ENCODE peak calls at places on chromosomes 2 and 18, in five cellular contexts. W is cardiac muscle cell; D is effector memory CD4-positive, alpha-beta T cell; F is upper lobe of left lung; M is IMR-90. V is an unnamed sample.

GRCh38 chr2:122927217-122927616 is 1097.9 kb upstream of the CNTNAP5 start:
- DNase-seq in W (peak; percentile 32), D (no peak), F (no peak), M (no peak), V (no peak)

GRCh38 chr2:112621792-112622527 is 23.8 kb upstream of the SLC20A1 start:
- DNase-seq in W (peak; percentile 67), D (no peak), F (no peak), M (peak; percentile 94), V (no peak)

GRCh38 chr2:43539991-43540860 is 55.6 kb downstream of the THADA start:
- DNase-seq in W (peak; percentile 96), D (no peak), F (no peak), M (peak; percentile 92), V (peak; percentile 56)

GRCh38 chr2:240520143-240520973 is 37.4 kb downstream of the ANKMY1 start:
- DNase-seq in W (no peak), D (no peak), F (peak; percentile 78), M (no peak), V (no peak)

GRCh38 chr2:45554764-45555163 is 56.3 kb downstream of the SRBD1 start:
- DNase-seq in W (peak; percentile 48), D (no peak), F (no peak), M (peak; percentile 52), V (no peak)

GRCh38 chr2:3207091-3207491 is 170.5 kb downstream of the EIPR1 start:
- DNase-seq in W (no peak), D (no peak), F (no peak), M (no peak), V (no peak)

GRCh38 chr2:171763602-171764001 is 76.3 kb downstream of the DYNC1I2 start:
- DNase-seq in W (no peak), D (no peak), F (no peak), M (no peak), V (no peak)

GRCh38 chr2:14991723-14992122 is 359.2 kb downstream of the LRATD1 start:
- DNase-seq in W (no peak), D (no peak), F (no peak), M (no peak), V (no peak)

GRCh38 chr18:22363867-22364463 is 53.8 kb downstream of the CTAGE1 start:
- DNase-seq in W (peak; percentile 65), D (no peak), F (no peak), M (peak; percentile 29), V (no peak)

GRCh38 chr2:96403481-96403880 is 67.9 kb downstream of the NCAPH start:
- DNase-seq in W (no peak), D (no peak), F (peak; percentile 35), M (no peak), V (no peak)

GRCh38 chr18:45976581-45977373 is 9.6 kb upstream of the EPG5 start:
- DNase-seq in W (peak; percentile 48), D (no peak), F (no peak), M (no peak), V (no peak)

GRCh38 chr2:222049946-222050345 is 248.9 kb downstream of the PAX3 start:
- DNase-seq in W (no peak), D (no peak), F (no peak), M (peak; percentile 23), V (no peak)

GRCh38 chr2:3476386-3477033 is 42.8 kb downstream of the ADI1 start:
- DNase-seq in W (no peak), D (no peak), F (no peak), M (peak; percentile 59), V (no peak)

GRCh38 chr2:9758741-9759140 is 84.5 kb upstream of the TAF1B start:
- DNase-seq in W (no peak), D (no peak), F (no peak), M (no peak), V (no peak)

GRCh38 chr2:128485761-128486639 is 167.3 kb upstream of the HS6ST1 start:
- DNase-seq in W (no peak), D (no peak), F (no peak), M (no peak), V (no peak)

GRCh38 chr18:68779169-68779568 is 18.7 kb upstream of the CCDC102B start:
- DNase-seq in W (peak; percentile 86), D (no peak), F (no peak), M (peak; percentile 83), V (no peak)

GRCh38 chr2:26061539-26061938 is 27.7 kb downstream of the RAB10 start:
- DNase-seq in W (no peak), D (no peak), F (no peak), M (no peak), V (no peak)

GRCh38 chr2:74002515-74003391 is 18.0 kb downstream of the TET3 start:
- DNase-seq in W (peak; percentile 90), D (peak; percentile 73), F (peak; percentile 96), M (peak; percentile 83), V (peak; percentile 88)

GRCh38 chr2:239917128-239917956 is 107.8 kb downstream of the NDUFA10 start:
- DNase-seq in W (no peak), D (no peak), F (no peak), M (no peak), V (no peak)

GRCh38 chr18:3653859-3654441 is 204.0 kb downstream of the TGIF1 start:
- DNase-seq in W (peak; percentile 21), D (no peak), F (no peak), M (no peak), V (no peak)

GRCh38 chr2:136891100-136891499 is 125.8 kb downstream of the THSD7B start:
- DNase-seq in W (no peak), D (no peak), F (no peak), M (no peak), V (no peak)

GRCh38 chr2:85678384-85678783 is 10.4 kb upstream of the SFTPB start:
- DNase-seq in W (no peak), D (no peak), F (no peak), M (no peak), V (no peak)

GRCh38 chr18:13544953-13545352 is 181.4 kb downstream of the FAM210A start:
- DNase-seq in W (no peak), D (no peak), F (no peak), M (no peak), V (no peak)

GRCh38 chr2:176169711-176170110 is 12.6 kb downstream of the HOXD3 start:
- DNase-seq in W (no peak), D (no peak), F (no peak), M (no peak), V (no peak)

GRCh38 chr2:241733391-241734207 is 831 bp upstream of the D2HGDH start:
- DNase-seq in W (no peak), D (no peak), F (no peak), M (no peak), V (peak; percentile 47)

GRCh38 chr2:236670235-236670620 is 100.6 kb downstream of the ACKR3 start:
- DNase-seq in W (no peak), D (no peak), F (no peak), M (no peak), V (no peak)

GRCh38 chr18:57791911-57792310 is 11.2 kb downstream of the ATP8B1 start:
- DNase-seq in W (no peak), D (no peak), F (no peak), M (no peak), V (no peak)

GRCh38 chr2:148615446-148615845 is 29.1 kb upstream of the EPC2 start:
- DNase-seq in W (no peak), D (no peak), F (no peak), M (no peak), V (no peak)
- H3K27ac ChIP-seq in W (peak overlapping the region; percentile 80), D (no peak overlapping the region), F (peak overlapping the region; percentile 65), M (no peak overlapping the region), V (no peak overlapping the region)

GRCh38 chr2:177296047-177296446 is 31.5 kb upstream of the NFE2L2 start:
- DNase-seq in W (peak; percentile 46), D (no peak), F (no peak), M (peak; percentile 31), V (no peak)
- H3K27ac ChIP-seq in W (peak overlapping the region; percentile 65), D (no peak overlapping the region), F (no peak overlapping the region), M (peak overlapping the region; percentile 81), V (no peak overlapping the region)

DNA sequence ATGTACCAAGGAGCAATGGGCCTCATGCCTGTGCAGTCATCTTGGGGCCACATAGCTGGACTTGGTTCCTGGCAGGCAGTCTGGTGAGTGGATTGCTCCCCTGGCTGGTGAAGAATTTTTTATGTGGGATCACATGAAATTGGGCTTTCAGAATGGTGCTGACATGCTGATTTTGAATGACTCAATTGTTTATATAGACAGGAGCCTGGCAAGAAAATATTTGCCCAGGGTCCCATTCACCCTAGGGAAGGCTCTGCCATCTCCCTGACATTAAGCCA is 266.9 kb downstream of the DYSF start:
- DNase-seq in W (no peak), D (no peak), F (no peak), M (no peak), V (no peak)
- H3K27ac ChIP-seq in W (no peak overlapping the region), D (no peak overlapping the region), F (peak overlapping the region; percentile 60), M (no peak overlapping the region), V (no peak overlapping the region)

DNA sequence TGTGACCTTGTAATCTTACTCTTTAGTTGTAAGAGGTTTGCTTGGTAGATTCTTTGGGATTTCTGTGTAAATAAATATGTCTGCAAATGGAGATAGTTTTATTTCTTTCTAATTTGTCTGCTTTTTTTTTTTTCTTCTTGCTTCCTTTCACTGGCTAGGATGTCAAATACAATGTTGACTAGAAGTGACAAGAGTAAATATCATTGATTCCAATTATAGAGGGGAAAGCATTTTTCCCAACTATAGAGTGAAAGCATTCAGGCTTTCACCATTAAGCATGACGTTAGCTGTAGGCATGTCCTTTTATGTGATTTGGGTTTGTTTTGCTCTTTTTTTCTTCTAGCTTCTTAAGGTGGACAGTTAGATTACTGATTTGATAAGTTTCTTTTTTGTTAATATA is 191.5 kb downstream of the MCFD2 start:
- DNase-seq in W (no peak), D (no peak), F (no peak), M (no peak), V (no peak)
- H3K27ac ChIP-seq in W (no peak overlapping the region), D (no peak overlapping the region), F (no peak overlapping the region), M (no peak overlapping the region), V (no peak overlapping the region)

V was measured in lower lobe of right lung.